ENCODE peak calls at places on chromosomes 6 and 20, in nine cellular contexts. U is Calu3; H is DMS 273 treated with DMSO at 0.1 percent for 48 hours; S is HuH-7.5; F is fibroblast of villous mesenchyme; T is activated T-helper 1 cell treated with anti-CD3 and anti-CD28 coated beads, Interleukin-12 subunit alpha, Interleukin-12 subunit beta, Interleukin-2, Interleukin-4 antibody, amounts not matched to agents 30 ng/mL and 10 ng/mL and 1 ng/mL, durations not matched to agents 14 hours and 24 hours and 36 hours; Z is glomerular endothelial cell; P is T follicular helper cell; Q is midbrain. V is an unnamed sample.

GRCh38 chr6:98928688-98929087 is 19.1 kb downstream of the FBXL4 start:
- DNase-seq in U (no peak), H (no peak), S (no peak), F (no peak), T (no peak), Z (no peak), P (no peak), Q (no peak), V (no peak)

GRCh38 chr6:81565071-81565470 is 187.4 kb downstream of the TENT5A start:
- DNase-seq in U (no peak), H (no peak), S (no peak), F (no peak), T (no peak), Z (no peak), P (no peak), Q (no peak), V (no peak)

GRCh38 chr6:113381232-113381631 is 475.9 kb upstream of the MARCKS start:
- DNase-seq in U (no peak), H (no peak), S (no peak), F (no peak), T (no peak), Z (no peak), P (no peak), Q (no peak), V (no peak)

GRCh38 chr6:32169211-32169610 is 4.8 kb downstream of the EGFL8 start:
- DNase-seq in U (no peak), H (no peak), S (no peak), F (no peak), T (no peak), Z (no peak), P (no peak), Q (no peak), V (no peak)

GRCh38 chr6:123681957-123682462 is 45.3 kb upstream of the TRDN start:
- DNase-seq in U (no peak), H (no peak), S (no peak), F (no peak), T (no peak), Z (no peak), P (no peak), Q (no peak), V (peak)

GRCh38 chr6:41164551-41164950 is 1.6 kb upstream of the TREM2 start:
- DNase-seq in U (no peak), H (no peak), S (no peak), F (no peak), T (no peak), Z (no peak), P (no peak), Q (no peak), V (no peak)

GRCh38 chr6:104705095-104705707 is 154.5 kb downstream of the HACE1 start:
- DNase-seq in U (no peak), H (no peak), S (no peak), F (peak), T (peak), Z (peak), P (peak), Q (no peak), V (no peak)

GRCh38 chr6:169702640-169703246 is 817 bp downstream of the C6orf120 start:
- DNase-seq in U (peak), H (no peak), S (peak), F (no peak), T (peak), Z (no peak), P (no peak), Q (no peak), V (peak)

GRCh38 chr6:90386796-90387390 is 90.2 kb upstream of the BACH2 start:
- DNase-seq in U (no peak), H (no peak), S (no peak), F (no peak), T (no peak), Z (no peak), P (no peak), Q (no peak), V (no peak)

GRCh38 chr6:123091091-123091895 is 95.3 kb downstream of the CLVS2 start:
- DNase-seq in U (peak), H (no peak), S (no peak), F (peak), T (no peak), Z (peak), P (no peak), Q (no peak), V (no peak)

GRCh38 chr6:11747021-11747420 is 31.6 kb downstream of the ADTRP start:
- DNase-seq in U (no peak), H (no peak), S (no peak), F (no peak), T (no peak), Z (no peak), P (no peak), Q (no peak), V (no peak)

GRCh38 chr6:35640017-35640664 is 48.6 kb downstream of the FKBP5 start:
- DNase-seq in U (no peak), H (no peak), S (no peak), F (no peak), T (no peak), Z (no peak), P (no peak), Q (no peak), V (no peak)

GRCh38 chr6:42714098-42714761 is 8.2 kb downstream of the PRPH2 start:
- DNase-seq in U (no peak), H (no peak), S (no peak), F (peak), T (no peak), Z (no peak), P (no peak), Q (no peak), V (no peak)

GRCh38 chr6:7142228-7142801 is 34.6 kb downstream of the RREB1 start:
- DNase-seq in U (no peak), H (no peak), S (no peak), F (no peak), T (no peak), Z (no peak), P (no peak), Q (no peak), V (no peak)

GRCh38 chr6:165889636-165890403 is 226.8 kb upstream of the PDE10A start:
- DNase-seq in U (peak), H (no peak), S (no peak), F (peak), T (no peak), Z (no peak), P (no peak), Q (peak), V (no peak)

GRCh38 chr6:107246972-107247615 is 131.8 kb upstream of the BEND3 start:
- DNase-seq in U (no peak), H (no peak), S (no peak), F (peak), T (no peak), Z (no peak), P (no peak), Q (no peak), V (no peak)

GRCh38 chr6:7107578-7108195 is at the start of gene RREB1:
- DNase-seq in U (peak), H (no peak), S (peak), F (peak), T (peak), Z (no peak), P (peak), Q (no peak), V (peak)

GRCh38 chr6:41157323-41157722 is 3.2 kb upstream of the TREML1 start:
- DNase-seq in U (no peak), H (no peak), S (no peak), F (no peak), T (no peak), Z (no peak), P (no peak), Q (peak), V (no peak)

GRCh38 chr6:168313371-168314028 is 6.1 kb downstream of the DACT2 start:
- DNase-seq in U (no peak), H (no peak), S (no peak), F (no peak), T (no peak), Z (no peak), P (no peak), Q (no peak), V (no peak)

GRCh38 chr6:118660218-118660569 is 8.8 kb upstream of the CEP85L start:
- DNase-seq in U (peak), H (peak), S (no peak), F (no peak), T (no peak), Z (no peak), P (peak), Q (no peak), V (peak)

GRCh38 chr6:12103158-12103557 is 91.0 kb downstream of the HIVEP1 start:
- DNase-seq in U (no peak), H (no peak), S (no peak), F (no peak), T (no peak), Z (no peak), P (no peak), Q (no peak), V (no peak)

GRCh38 chr6:90459225-90459758 is 127.6 kb downstream of the MAP3K7 start:
- DNase-seq in U (peak), H (no peak), S (no peak), F (no peak), T (no peak), Z (no peak), P (no peak), Q (no peak), V (no peak)

GRCh38 chr20:41173791-41174341 is 36.5 kb downstream of the PLCG1 start:
- DNase-seq in U (no peak), H (no peak), S (no peak), F (no peak), T (no peak), Z (no peak), P (no peak), Q (no peak), V (no peak)

GRCh38 chr6:48281217-48281616 is 170.2 kb upstream of the PTCHD4 start:
- DNase-seq in U (no peak), H (no peak), S (no peak), F (no peak), T (no peak), Z (no peak), P (no peak), Q (no peak), V (no peak)

GRCh38 chr6:4819706-4820283 is 43.6 kb downstream of the CDYL start:
- DNase-seq in U (no peak), H (no peak), S (no peak), F (no peak), T (no peak), Z (no peak), P (no peak), Q (no peak), V (no peak)

GRCh38 chr6:93468291-93468690 is 48.9 kb upstream of the EPHA7 start:
- DNase-seq in U (no peak), H (no peak), S (no peak), F (no peak), T (no peak), Z (no peak), P (no peak), Q (no peak), V (no peak)

GRCh38 chr6:16333580-16333979 is 95.2 kb downstream of the GMPR start:
- DNase-seq in U (no peak), H (no peak), S (no peak), F (peak), T (no peak), Z (no peak), P (no peak), Q (no peak), V (no peak)

GRCh38 chr6:170166511-170167122 is 124.3 kb downstream of the DLL1 start:
- DNase-seq in U (no peak), H (no peak), S (no peak), F (no peak), T (no peak), Z (no peak), P (no peak), Q (no peak), V (no peak)

GRCh38 chr6:119174879-119175817 is 96.7 kb upstream of the FAM184A start:
- DNase-seq in U (no peak), H (no peak), S (no peak), F (peak), T (no peak), Z (no peak), P (no peak), Q (no peak), V (no peak)

GRCh38 chr20:48107560-48107959 is 322.3 kb upstream of the SULF2 start:
- DNase-seq in U (no peak), H (no peak), S (no peak), F (peak), T (no peak), Z (peak), P (no peak), Q (no peak), V (no peak)

GRCh38 chr20:47586648-47587306 is 85.1 kb downstream of the NCOA3 start:
- DNase-seq in U (peak), H (peak), S (no peak), F (no peak), T (no peak), Z (no peak), P (no peak), Q (no peak), V (peak)

GRCh38 chr6:148747145-148747492 is 289 bp downstream of the UST start:
- DNase-seq in U (peak), H (no peak), S (peak), F (peak), T (no peak), Z (no peak), P (peak), Q (peak), V (no peak)

GRCh38 chr6:26025894-26026832 is 61.1 kb upstream of the HFE start:
- DNase-seq in U (peak), H (peak), S (no peak), F (peak), T (peak), Z (no peak), P (peak), Q (peak), V (peak)

GRCh38 chr6:139278190-139278589 is 13.6 kb downstream of the TXLNB start:
- DNase-seq in U (no peak), H (no peak), S (no peak), F (no peak), T (no peak), Z (no peak), P (no peak), Q (no peak), V (no peak)

V was measured in NCI-H2171 treated with DMSO at 0.1 percent for 48 hours.